ENCODE peak calls at places on chromosome 15, in six cellular contexts. J is fibroblast of mammary gland, S is GM23338, K is lung, A is HL-60, V is DND-41. N is an unnamed sample.

GRCh38 chr15:77986891-77987764 is 90.4 kb downstream of the TBC1D2B start:
- DNase-seq in J (no peak), S (peak), K (no peak), A (no peak), V (no peak), N (no peak)

GRCh38 chr15:63492541-63493077 is 11.8 kb upstream of the USP3 start:
- DNase-seq in V (no peak), J (peak), S (no peak), A (no peak), K (no peak), N (peak)

GRCh38 chr15:101044625-101045235 is 125.6 kb downstream of the LRRK1 start:
- DNase-seq in J (no peak), K (peak), S (no peak), A (no peak), V (no peak), N (no peak)

GRCh38 chr15:66080791-66081475 is 172.6 kb downstream of the MEGF11 start:
- DNase-seq in V (no peak), S (peak), A (no peak), K (no peak), J (peak), N (peak)

GRCh38 chr15:27418729-27419128 is 447.7 kb downstream of the GABRG3 start:
- DNase-seq in S (peak), K (no peak), J (no peak), A (no peak), V (peak), N (peak)

GRCh38 chr15:87500240-87500639 is 756.3 kb downstream of the NTRK3 start:
- DNase-seq in S (peak), A (no peak), K (no peak), J (no peak), V (no peak), N (no peak)

GRCh38 chr15:91061997-91062396 is 38.1 kb upstream of the SV2B start:
- DNase-seq in K (no peak), S (no peak), A (no peak), V (no peak), J (no peak), N (no peak)

GRCh38 chr15:63491116-63491817 is 13.1 kb upstream of the USP3 start:
- DNase-seq in A (peak), K (no peak), V (no peak), S (no peak), J (peak), N (peak)

GRCh38 chr15:78828930-78829329 is 17.7 kb upstream of the ADAMTS7 start:
- DNase-seq in K (no peak), V (no peak), S (no peak), J (no peak), A (no peak), N (no peak)

GRCh38 chr15:38698215-38698614 is 133.6 kb upstream of the RASGRP1 start:
- DNase-seq in V (peak), S (no peak), K (no peak), J (no peak), A (no peak), N (no peak)

GRCh38 chr15:63223463-63223862 is 34.1 kb downstream of the RAB8B start:
- DNase-seq in K (no peak), A (no peak), S (no peak), V (no peak), J (no peak), N (no peak)

GRCh38 chr15:71707230-71708051 is 102.9 kb upstream of the NR2E3 start:
- DNase-seq in K (no peak), J (peak), S (no peak), V (no peak), A (no peak), N (peak)

GRCh38 chr15:23835944-23836343 is 148.8 kb upstream of the NDN start:
- DNase-seq in S (no peak), J (no peak), A (no peak), V (no peak), K (no peak), N (no peak)

GRCh38 chr15:38652998-38653397 is 88.4 kb upstream of the RASGRP1 start:
- DNase-seq in V (peak), K (no peak), S (peak), J (no peak), A (no peak), N (no peak)

GRCh38 chr15:37032091-37032775 is 68.1 kb downstream of the MEIS2 start:
- DNase-seq in S (no peak), K (peak), A (no peak), V (no peak), J (no peak), N (no peak)

GRCh38 chr15:69154026-69154425 is 6.4 kb upstream of the GLCE start:
- DNase-seq in A (no peak), K (no peak), S (no peak), J (no peak), V (no peak), N (no peak)

GRCh38 chr15:62060116-62060895 is at the start of gene VPS13C:
- DNase-seq in S (peak), A (peak), K (peak), J (peak), V (peak), N (peak)

GRCh38 chr15:51398676-51399075 is 57.2 kb downstream of the GLDN start:
- DNase-seq in V (no peak), K (no peak), J (no peak), A (no peak), S (no peak), N (no peak)

GRCh38 chr15:57340673-57341259 is 35.5 kb upstream of the CGNL1 start:
- DNase-seq in K (peak), V (peak), S (peak), A (no peak), J (peak), N (peak)

GRCh38 chr15:57090460-57090859 is 172.0 kb downstream of the TCF12 start:
- DNase-seq in A (no peak), S (no peak), V (no peak), J (peak), K (no peak), N (no peak)

GRCh38 chr15:72402726-72403125 is 4.6 kb downstream of the TMEM202 start:
- DNase-seq in A (no peak), J (no peak), S (peak), K (no peak), V (no peak), N (no peak)

GRCh38 chr15:45326280-45326679 is 52.1 kb downstream of the GATM start:
- DNase-seq in A (no peak), J (no peak), V (no peak), K (no peak), S (peak), N (no peak)

GRCh38 chr15:75309711-75310110 is 26.2 kb upstream of the COMMD4 start:
- DNase-seq in K (no peak), A (no peak), J (peak), S (no peak), V (no peak), N (peak)

GRCh38 chr15:47908950-47909670 is 191.8 kb downstream of the SEMA6D start:
- DNase-seq in V (no peak), K (no peak), A (no peak), S (no peak), J (peak), N (peak)

GRCh38 chr15:74812533-74812932 is at the start of gene LMAN1L:
- DNase-seq in K (no peak), A (no peak), V (no peak), S (no peak), J (no peak), N (no peak)

GRCh38 chr15:45573961-45574629 is 13.1 kb upstream of the BLOC1S6 start:
- DNase-seq in S (peak), K (no peak), A (no peak), V (peak), J (peak), N (peak)

GRCh38 chr15:69056365-69056764 is 41.9 kb downstream of the NOX5 start:
- DNase-seq in J (no peak), V (no peak), K (no peak), A (no peak), S (no peak), N (no peak)

GRCh38 chr15:37102315-37103021 is 2.1 kb upstream of the MEIS2 start:
- DNase-seq in J (no peak), A (no peak), S (peak), V (no peak), K (no peak), N (no peak)

GRCh38 chr15:69292826-69293420 is 5.8 kb upstream of the PAQR5 start:
- DNase-seq in V (no peak), S (no peak), A (no peak), K (no peak), J (no peak), N (no peak)

GRCh38 chr15:22893881-22894280 is 55.4 kb downstream of the NIPA2 start:
- DNase-seq in V (no peak), J (no peak), S (peak), K (no peak), A (no peak), N (no peak)

GRCh38 chr15:72437650-72438316 is 36.3 kb upstream of the ARIH1 start:
- DNase-seq in S (no peak), J (no peak), A (no peak), V (no peak), K (no peak), N (no peak)

GRCh38 chr15:27690290-27690689 is 408.8 kb downstream of the OCA2 start:
- DNase-seq in A (no peak), S (peak), V (no peak), J (no peak), K (no peak), N (no peak)

GRCh38 chr15:72722071-72722696 is 36.2 kb downstream of the BBS4 start:
- DNase-seq in A (peak), K (peak), V (peak), S (peak), J (peak), N (peak)

GRCh38 chr15:32657941-32658340 is 16.4 kb downstream of the SCG5 start:
- DNase-seq in J (no peak), V (no peak), S (no peak), A (no peak), K (no peak), N (no peak)
- H3K4me3 ChIP-seq in J (no peak), V (no peak), S (no peak), A (no peak), K (no peak), N (no peak)

GRCh38 chr15:83193721-83194120 is 13.9 kb downstream of the HDGFL3 start:
- DNase-seq in A (no peak), J (no peak), S (no peak), V (no peak), K (no peak), N (no peak)

GRCh38 chr15:83190450-83190849 is 17.2 kb downstream of the HDGFL3 start:
- DNase-seq in J (no peak), K (no peak), V (no peak), A (no peak), S (no peak), N (no peak)

GRCh38 chr15:83192742-83193141 is 14.9 kb downstream of the HDGFL3 start:
- DNase-seq in J (no peak), S (no peak), V (no peak), K (no peak), A (no peak), N (no peak)

GRCh38 chr15:83198476-83198875 is 9.1 kb downstream of the HDGFL3 start:
- DNase-seq in J (no peak), V (no peak), K (no peak), A (no peak), S (no peak), N (no peak)

GRCh38 chr15:83194527-83194926 is 13.1 kb downstream of the HDGFL3 start:
- DNase-seq in J (no peak), K (no peak), A (no peak), V (no peak), S (no peak), N (no peak)
- TF ChIP-seq CTCF in J (no peak), K (no peak), A (no peak), V (no peak), S (no peak), N (no peak)

DNA sequence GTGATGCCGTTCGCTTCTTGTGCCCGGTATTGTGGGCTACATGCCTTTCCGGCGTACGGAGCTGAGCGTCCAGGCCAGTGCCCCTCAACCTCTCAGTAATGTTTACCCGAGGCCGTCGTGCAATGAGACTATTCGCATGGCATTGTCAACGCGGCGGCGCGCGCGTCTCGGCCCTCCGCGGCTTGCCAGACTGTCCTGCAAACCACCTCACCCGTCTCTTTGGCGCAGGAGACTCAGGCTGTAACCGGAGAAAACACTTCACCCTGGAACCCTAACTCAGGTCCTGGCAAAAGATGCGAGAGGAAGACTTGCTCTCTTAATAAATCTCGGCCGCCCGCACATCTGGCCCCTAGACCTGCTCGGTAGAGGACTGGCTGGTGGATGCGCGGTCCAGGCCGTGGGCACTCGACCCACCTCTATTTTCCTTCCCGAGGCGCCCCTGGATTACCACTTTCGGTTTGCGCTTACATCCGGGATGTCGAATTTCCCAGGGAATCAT is 71.6 kb upstream of the POLG start:
- DNase-seq in K (no peak), A (no peak), S (no peak), J (no peak), V (no peak), N (no peak)
- H3K4me3 ChIP-seq in K (no peak), A (no peak), S (peak), J (no peak), V (no peak), N (peak)

GRCh38 chr15:40146037-40146436 is 14.8 kb upstream of the BUB1B start:
- DNase-seq in S (no peak), K (no peak), J (peak), A (no peak), V (no peak), N (peak)
- TF ChIP-seq CTCF in S (no peak), K (no peak), J (no peak), A (no peak), V (no peak), N (no peak)

GRCh38 chr15:89747708-89748682 is 3.1 kb downstream of the MESP1 start:
- DNase-seq in V (no peak), A (no peak), S (peak), J (no peak), K (no peak), N (no peak)
- H3K4me3 ChIP-seq in V (no peak), A (no peak), S (peak), J (no peak), K (no peak), N (no peak)

GRCh38 chr15:58839485-58839884 is 68.4 kb downstream of the MINDY2 start:
- DNase-seq in K (no peak), J (peak), A (no peak), V (no peak), S (peak), N (peak)
- TF ChIP-seq CTCF in K (no peak), J (peak), A (peak), V (peak), S (peak), N (peak)

DNA sequence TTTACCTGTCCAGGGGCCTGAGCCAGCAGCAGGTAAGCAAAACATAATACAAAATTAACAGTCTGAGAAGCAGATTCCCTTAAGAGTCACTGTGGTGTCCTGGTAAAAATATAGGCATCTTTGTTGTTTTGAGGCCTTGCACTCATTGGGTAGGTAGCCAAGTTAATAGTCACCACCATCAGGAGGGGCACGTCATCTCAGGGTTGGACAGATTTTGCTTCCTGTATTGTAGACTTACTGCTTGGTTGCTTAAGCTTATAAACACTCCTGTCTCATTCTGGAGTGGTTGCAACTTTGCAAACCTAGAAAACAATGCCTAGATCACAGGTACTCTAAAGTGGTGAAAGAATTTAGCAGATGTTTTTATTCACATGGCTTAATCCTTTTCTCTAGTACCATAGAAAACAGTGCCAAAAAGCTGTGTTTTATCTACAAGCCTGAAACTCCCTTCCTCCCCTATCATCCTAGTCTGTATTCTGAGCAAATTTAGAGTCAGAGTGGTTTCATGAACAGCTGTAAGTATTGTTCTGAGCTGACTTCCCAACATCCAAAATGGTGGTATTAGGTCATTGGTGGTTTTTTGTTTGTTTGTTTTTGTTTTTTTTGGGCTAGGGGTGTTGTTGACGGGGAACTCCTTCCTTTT is 201.8 kb downstream of the AKAP13 start:
- DNase-seq in A (no peak), J (peak), K (no peak), S (no peak), V (no peak), N (peak)
- H3K4me3 ChIP-seq in A (no peak), J (no peak), K (peak), S (no peak), V (no peak), N (no peak)

GRCh38 chr15:64749999-64750657 is 25.3 kb downstream of the RBPMS2 start:
- DNase-seq in S (peak), V (no peak), A (no peak), J (peak), K (no peak), N (peak)
- TF ChIP-seq CTCF in S (peak), V (no peak), A (no peak), J (peak), K (no peak), N (peak)

GRCh38 chr15:92069308-92070244 is 216.1 kb downstream of the SLCO3A1 start:
- DNase-seq in A (peak), J (peak), S (no peak), V (no peak), K (peak), N (peak)
- H3K4me3 ChIP-seq in A (no peak), J (peak), S (no peak), V (no peak), K (no peak), N (peak)

GRCh38 chr15:42650208-42651066 is 75.0 kb downstream of the STARD9 start:
- DNase-seq in J (peak), S (peak), V (peak), A (peak), K (peak), N (peak)
- TF ChIP-seq CTCF in J (peak), S (peak), V (peak), A (peak), K (peak), N (peak)

N was measured in AG10803.